ENCODE peak calls at places on chromosomes 13 and 19, in five cellular contexts. H is heart right ventricle, J is tibial nerve, K is AG04450, I is neuronal stem cell. Y is an unnamed sample.

GRCh38 chr13:93535256-93535655 is 308.6 kb downstream of the GPC6 start:
- DNase-seq in K (no peak), I (no peak), J (no peak), H (no peak), Y (no peak)

GRCh38 chr13:106440846-106441245 is 94.6 kb downstream of the EFNB2 start:
- DNase-seq in H (no peak), K (no peak), J (no peak), I (no peak), Y (no peak)

GRCh38 chr13:105991131-105991530 is 544.3 kb downstream of the EFNB2 start:
- DNase-seq in J (no peak), I (no peak), H (no peak), K (no peak), Y (no peak)

GRCh38 chr13:50149932-50150331 is 134.7 kb downstream of the KCNRG start:
- DNase-seq in H (no peak), I (no peak), K (no peak), J (no peak), Y (no peak)

GRCh38 chr19:39246951-39247669 is 1.5 kb downstream of the IFNL4 start:
- DNase-seq in I (no peak), J (no peak), H (no peak), K (no peak), Y (peak; percentile 21)

GRCh38 chr19:19110410-19111137 is 27.7 kb downstream of the TMEM161A start:
- DNase-seq in H (no peak), K (no peak), I (no peak), J (no peak), Y (no peak)

GRCh38 chr19:3857449-3858003 is 11.3 kb downstream of the ZFR2 start:
- DNase-seq in J (no peak), K (no peak), I (no peak), H (no peak), Y (no peak)

GRCh38 chr19:35403116-35403760 is 32.4 kb downstream of the GPR42 start:
- DNase-seq in J (no peak), H (no peak), K (no peak), I (no peak), Y (no peak)

GRCh38 chr19:46413262-46414031 is at the start of gene CCDC8:
- DNase-seq in J (peak; percentile 47), K (peak; percentile 87), H (peak; percentile 86), I (peak; percentile 91), Y (peak; percentile 61)

GRCh38 chr19:6925801-6926751 is 38.7 kb downstream of the ADGRE1 start:
- DNase-seq in K (no peak), H (no peak), I (no peak), J (no peak), Y (no peak)

GRCh38 chr13:112708560-112709240 is 18.9 kb downstream of the ATP11A start:
- DNase-seq in J (no peak), K (no peak), I (no peak), H (no peak), Y (no peak)

GRCh38 chr13:113162783-113163685 is 4.6 kb downstream of the PROZ start:
- DNase-seq in I (no peak), K (no peak), J (no peak), H (no peak), Y (no peak)

GRCh38 chr13:27793377-27794074 is 1.2 kb downstream of the GSX1 start:
- DNase-seq in I (no peak), H (no peak), J (no peak), K (no peak), Y (no peak)

GRCh38 chr13:23598371-23598770 is 28.2 kb downstream of the TNFRSF19 start:
- DNase-seq in I (no peak), H (no peak), K (no peak), J (no peak), Y (no peak)

GRCh38 chr13:97445504-97446187 is 11.7 kb downstream of the RAP2A start:
- DNase-seq in H (no peak), J (no peak), K (no peak), I (no peak), Y (no peak)

GRCh38 chr13:113650275-113650674 is 7.7 kb downstream of the ATP4B start:
- DNase-seq in I (no peak), K (no peak), H (no peak), J (peak; percentile 3), Y (peak; percentile 28)

GRCh38 chr19:4018775-4019504 is 11.4 kb downstream of the PIAS4 start:
- DNase-seq in J (no peak), H (no peak), K (no peak), I (no peak), Y (no peak)

GRCh38 chr13:73717632-73718031 is 416.6 kb downstream of the KLF12 start:
- DNase-seq in K (no peak), I (no peak), H (no peak), J (no peak), Y (no peak)

GRCh38 chr13:80050252-80050651 is 290.7 kb downstream of the SPRY2 start:
- DNase-seq in I (no peak), J (no peak), K (no peak), H (no peak), Y (no peak)

GRCh38 chr13:44331912-44332840 is 41.4 kb upstream of the SERP2 start:
- DNase-seq in K (peak; percentile 75), H (peak; percentile 64), I (no peak), J (no peak), Y (peak; percentile 53)

GRCh38 chr19:45470147-45471081 is 2.6 kb downstream of the FOSB start:
- DNase-seq in H (no peak), J (no peak), K (no peak), I (no peak), Y (no peak)

GRCh38 chr19:35444735-35445134 is 3.3 kb upstream of the FFAR2 start:
- DNase-seq in H (no peak), J (no peak), I (no peak), K (no peak), Y (no peak)

GRCh38 chr13:86655561-86655960 is 856.3 kb upstream of the SLITRK6 start:
- DNase-seq in K (no peak), J (no peak), I (no peak), H (no peak), Y (no peak)

GRCh38 chr19:38665950-38666661 is 18.7 kb downstream of the ACTN4 start:
- DNase-seq in I (peak; percentile 90), H (peak; percentile 55), J (peak; percentile 43), K (no peak), Y (no peak)

GRCh38 chr13:90552702-90553101 is 794.8 kb upstream of the MIR17HG start:
- DNase-seq in I (no peak), K (no peak), J (no peak), H (no peak), Y (no peak)

GRCh38 chr19:4403005-4403761 is 743 bp downstream of the CHAF1A start:
- DNase-seq in I (no peak), J (no peak), K (no peak), H (no peak), Y (no peak)

GRCh38 chr13:31046711-31047279 is 114.3 kb downstream of the TEX26 start:
- DNase-seq in K (no peak), J (no peak), I (no peak), H (peak; percentile 28), Y (no peak)

GRCh38 chr13:101624210-101624922 is 171.9 kb downstream of the ITGBL1 start:
- DNase-seq in K (no peak), I (no peak), H (no peak), J (no peak), Y (no peak)

GRCh38 chr13:93227906-93228801 is 1.5 kb downstream of the GPC6 start:
- DNase-seq in K (no peak), J (peak; percentile 22), I (peak; percentile 89), H (peak; percentile 31), Y (peak; percentile 53)

GRCh38 chr13:94712812-94713555 is 639 bp upstream of the SOX21 start:
- DNase-seq in K (no peak), H (no peak), I (no peak), J (no peak), Y (no peak)
- H3K27me3 ChIP-seq in K (peaks cover 71% of the 10 kb centered on the region), H (peaks cover 34% of the 10 kb centered on the region), I (no peaks in the 10 kb centered on the region), J (peaks cover 81% of the 10 kb centered on the region), Y (peaks cover 37% of the 10 kb centered on the region)

GRCh38 chr19:8393871-8394250 is 3.7 kb downstream of the RAB11B start:
- DNase-seq in J (no peak), H (no peak), I (no peak), K (no peak), Y (peak; percentile 80)
- H3K4me3 ChIP-seq in J (no peak overlapping the region), H (no peak overlapping the region), I (no peak overlapping the region), K (no peak overlapping the region), Y (peak overlapping the region; percentile 4)

GRCh38 chr19:41940443-41941409 is 12.5 kb upstream of the ERFL start:
- DNase-seq in K (no peak), J (no peak), H (no peak), I (no peak), Y (no peak)
- H3K27me3 ChIP-seq in K (peaks cover 28% of the 10 kb centered on the region), J (peaks cover 61% of the 10 kb centered on the region), H (peaks cover 4% of the 10 kb centered on the region), I (peaks cover 31% of the 10 kb centered on the region), Y (peaks cover 36% of the 10 kb centered on the region)

GRCh38 chr13:99996177-99996705 is 14.7 kb downstream of the ZIC2 start:
- DNase-seq in K (no peak), H (no peak), I (peak; percentile 45), J (no peak), Y (no peak)
- H3K4me3 ChIP-seq in K (no peak overlapping the region), H (no peak overlapping the region), I (no peak overlapping the region), J (no peak overlapping the region), Y (peak overlapping the region; percentile 22)

DNA sequence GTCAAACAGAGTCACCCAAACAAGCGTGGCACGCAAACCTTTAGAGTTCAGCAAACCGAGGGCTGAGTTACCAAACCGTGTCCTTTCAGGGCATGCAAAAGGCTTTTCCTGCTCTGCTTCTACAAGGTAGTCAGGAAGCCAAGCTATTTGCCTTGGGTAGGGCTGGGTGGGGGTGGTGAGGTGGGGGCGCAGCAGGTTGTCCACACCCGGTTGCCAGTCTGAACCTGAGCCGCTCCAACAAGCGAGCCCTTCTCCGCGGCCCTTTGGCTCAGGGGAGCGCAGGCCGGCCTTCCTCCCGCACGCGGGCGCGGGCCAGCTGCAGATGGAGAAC is 347 bp upstream of the CLDN10 start:
- DNase-seq in J (no peak), H (no peak), K (no peak), I (no peak), Y (no peak)
- H3K27me3 ChIP-seq in J (peaks cover 69% of the 10 kb centered on the region), H (peaks cover 12% of the 10 kb centered on the region), K (peaks cover 58% of the 10 kb centered on the region), I (peaks cover 74% of the 10 kb centered on the region), Y (peaks cover 44% of the 10 kb centered on the region)

GRCh38 chr19:40597329-40597838 is 3.8 kb upstream of the LTBP4 start:
- DNase-seq in H (no peak), I (no peak), J (no peak), K (no peak), Y (no peak)
- H3K4me3 ChIP-seq in H (peak overlapping the region; percentile 28), I (peak overlapping the region; percentile 72), J (peak overlapping the region; percentile 40), K (peak overlapping the region; percentile 69), Y (no peak overlapping the region)

GRCh38 chr13:60620611-60621395 is 223.8 kb downstream of the TDRD3 start:
- DNase-seq in J (no peak), H (no peak), K (no peak), I (no peak), Y (no peak)
- H3K27me3 ChIP-seq in J (no peaks in the 10 kb centered on the region), H (no peaks in the 10 kb centered on the region), K (no peaks in the 10 kb centered on the region), I (no peaks in the 10 kb centered on the region), Y (no peaks in the 10 kb centered on the region)

DNA sequence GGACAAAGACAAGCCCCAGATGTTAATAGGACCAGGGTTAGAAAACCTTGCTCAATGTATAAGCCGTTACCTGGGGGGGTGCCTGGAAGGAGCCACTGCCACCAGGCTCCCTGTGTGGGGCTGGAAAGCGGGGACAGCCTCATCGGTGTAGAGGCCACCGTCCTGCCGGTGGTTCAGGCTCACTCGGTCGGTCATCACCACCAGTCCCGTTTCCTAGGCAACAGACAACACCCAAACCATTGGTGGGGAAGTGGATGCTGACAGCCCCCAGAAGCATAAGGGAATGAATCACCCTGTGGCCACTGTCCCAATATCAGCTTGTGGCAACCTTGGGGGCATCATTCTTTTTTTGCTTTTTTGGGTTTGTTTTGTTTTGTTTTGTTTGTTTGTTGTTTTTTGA is 55.8 kb downstream of the CPAMD8 start:
- DNase-seq in I (no peak), K (no peak), J (no peak), H (no peak), Y (no peak)
- H3K4me3 ChIP-seq in I (no peak overlapping the region), K (no peak overlapping the region), J (no peak overlapping the region), H (no peak overlapping the region), Y (no peak overlapping the region)